ENCODE peak calls at places on chromosomes 5 and 9, in five cellular contexts. T is activated T-helper 1 cell treated with anti-CD3 and anti-CD28 coated beads, Interleukin-2, amount 50 U/mL, for 16 hours; Q is ELF-1; Z is effector memory CD8-positive, alpha-beta T cell; Y is A673. K is an unnamed sample.

GRCh38 chr5:139982157-139982974 is 60.7 kb downstream of the NRG2 start:
- DNase-seq in T (no peak), Q (peak), Z (no peak), Y (peak), K (no peak)

GRCh38 chr9:129553277-129553676 is 67.6 kb downstream of the C9orf50 start:
- DNase-seq in T (no peak), Q (no peak), Z (no peak), Y (no peak), K (no peak)

GRCh38 chr9:3852545-3852944 is 326.7 kb upstream of the RFX3 start:
- DNase-seq in T (no peak), Q (no peak), Z (no peak), Y (no peak), K (no peak)

GRCh38 chr9:93431498-93432105 is 19.9 kb upstream of the FAM120A start:
- DNase-seq in T (no peak), Q (no peak), Z (no peak), Y (no peak), K (no peak)

GRCh38 chr5:175235251-175235963 is 208.6 kb downstream of the DRD1 start:
- DNase-seq in T (no peak), Q (peak), Z (no peak), Y (peak), K (no peak)

GRCh38 chr9:128419061-128419925 is 1.4 kb upstream of the CERCAM start:
- DNase-seq in T (no peak), Q (peak), Z (no peak), Y (peak), K (no peak)

GRCh38 chr5:169181785-169182184 is 119.2 kb downstream of the SLIT3 start:
- DNase-seq in T (no peak), Q (no peak), Z (no peak), Y (no peak), K (no peak)

GRCh38 chr5:10140195-10140973 is 109.3 kb downstream of the ATPSCKMT start:
- DNase-seq in T (no peak), Q (peak), Z (no peak), Y (no peak), K (no peak)

GRCh38 chr9:134066546-134066922 is 1.3 kb downstream of the BRD3 start:
- DNase-seq in T (no peak), Q (peak), Z (no peak), Y (peak), K (no peak)

GRCh38 chr5:80590766-80591165 is 20.7 kb upstream of the ANKRD34B start:
- DNase-seq in T (no peak), Q (no peak), Z (no peak), Y (no peak), K (no peak)

GRCh38 chr5:35058395-35058794 is 10.6 kb upstream of the AGXT2 start:
- DNase-seq in T (no peak), Q (no peak), Z (no peak), Y (no peak), K (no peak)

GRCh38 chr5:98927242-98927987 is 1.4 kb downstream of the CHD1 start:
- DNase-seq in T (peak), Q (peak), Z (peak), Y (peak), K (peak)

GRCh38 chr5:143448518-143448917 is 45.0 kb upstream of the NR3C1 start:
- DNase-seq in T (no peak), Q (no peak), Z (no peak), Y (no peak), K (no peak)

GRCh38 chr5:72233835-72234234 is 86.2 kb downstream of the MRPS27 start:
- DNase-seq in T (no peak), Q (no peak), Z (no peak), Y (no peak), K (no peak)

GRCh38 chr9:136133191-136133958 is 14.7 kb upstream of the TMEM250 start:
- DNase-seq in T (no peak), Q (peak), Z (no peak), Y (peak), K (no peak)

GRCh38 chr5:152202321-152202720 is 202.8 kb downstream of the NMUR2 start:
- DNase-seq in T (no peak), Q (no peak), Z (no peak), Y (no peak), K (no peak)

GRCh38 chr5:63961598-63962161 is 565 bp downstream of the HTR1A start:
- DNase-seq in T (no peak), Q (peak), Z (no peak), Y (no peak), K (no peak)

GRCh38 chr5:156103116-156103860 is 223.7 kb upstream of the SGCD start:
- DNase-seq in T (no peak), Q (no peak), Z (no peak), Y (no peak), K (no peak)

GRCh38 chr5:32308951-32309350 is 3.8 kb downstream of the MTMR12 start:
- DNase-seq in T (no peak), Q (no peak), Z (no peak), Y (no peak), K (no peak)

K was measured in activated CD4-positive, CD25-positive, alpha-beta regulatory T cell treated with anti-CD3 and anti-CD28 coated beads, Interleukin-2, amount 50 U/mL, for 16 hours.